ENCODE peak calls at places on chromosomes 5 and 9, in six cellular contexts. One of them, this sample, is unnamed.

GRCh38 chr9:33447404-33448158 is at the start of gene AQP3:
- DNase-seq in dorsolateral prefrontal cortex: peak; percentile 37
- DNase-seq in fibroblast of pulmonary artery: peak; percentile 24
- DNase-seq in stomach: peak; percentile 79
- DNase-seq in psoas muscle: peak; percentile 69
- DNase-seq in cardiac muscle cell: peak; percentile 83
- DNase-seq in this sample: peak; percentile 21

GRCh38 chr9:86175223-86175622 is 75.9 kb upstream of the GOLM1 start:
- DNase-seq in psoas muscle: no peak
- DNase-seq in dorsolateral prefrontal cortex: no peak
- DNase-seq in cardiac muscle cell: no peak
- DNase-seq in fibroblast of pulmonary artery: no peak
- DNase-seq in stomach: no peak
- DNase-seq in this sample: no peak

GRCh38 chr9:88775037-88775471 is 216.2 kb upstream of the S1PR3 start:
- DNase-seq in stomach: peak; percentile 44
- DNase-seq in fibroblast of pulmonary artery: peak; percentile 98
- DNase-seq in cardiac muscle cell: no peak
- DNase-seq in psoas muscle: no peak
- DNase-seq in dorsolateral prefrontal cortex: no peak
- DNase-seq in this sample: peak; percentile 89

GRCh38 chr9:94799578-94800264 is 73.2 kb downstream of the AOPEP start:
- DNase-seq in fibroblast of pulmonary artery: peak; percentile 77
- DNase-seq in cardiac muscle cell: no peak
- DNase-seq in psoas muscle: no peak
- DNase-seq in stomach: no peak
- DNase-seq in dorsolateral prefrontal cortex: no peak
- DNase-seq in this sample: peak; percentile 43

GRCh38 chr5:147169846-147170245 is 65.0 kb upstream of the STK32A start:
- DNase-seq in fibroblast of pulmonary artery: no peak
- DNase-seq in cardiac muscle cell: no peak
- DNase-seq in stomach: no peak
- DNase-seq in psoas muscle: no peak
- DNase-seq in dorsolateral prefrontal cortex: no peak
- DNase-seq in this sample: no peak

GRCh38 chr5:135944967-135945560 is 9.7 kb downstream of the LECT2 start:
- DNase-seq in cardiac muscle cell: peak; percentile 87
- DNase-seq in fibroblast of pulmonary artery: peak; percentile 93
- DNase-seq in stomach: no peak
- DNase-seq in dorsolateral prefrontal cortex: peak; percentile 26
- DNase-seq in psoas muscle: no peak
- DNase-seq in this sample: peak; percentile 89

GRCh38 chr5:169765176-169765575 is 128.1 kb downstream of the DOCK2 start:
- DNase-seq in fibroblast of pulmonary artery: no peak
- DNase-seq in cardiac muscle cell: peak; percentile 44
- DNase-seq in dorsolateral prefrontal cortex: no peak
- DNase-seq in stomach: no peak
- DNase-seq in psoas muscle: no peak
- DNase-seq in this sample: peak; percentile 73

GRCh38 chr5:117761190-117761589 is 1186.6 kb upstream of the SEMA6A start:
- DNase-seq in cardiac muscle cell: no peak
- DNase-seq in fibroblast of pulmonary artery: peak; percentile 3
- DNase-seq in dorsolateral prefrontal cortex: no peak
- DNase-seq in stomach: no peak
- DNase-seq in psoas muscle: no peak
- DNase-seq in this sample: no peak

GRCh38 chr9:12862596-12862995 is 87.8 kb downstream of the LURAP1L start:
- DNase-seq in psoas muscle: no peak
- DNase-seq in cardiac muscle cell: no peak
- DNase-seq in dorsolateral prefrontal cortex: no peak
- DNase-seq in fibroblast of pulmonary artery: no peak
- DNase-seq in stomach: no peak
- DNase-seq in this sample: peak; percentile 72

GRCh38 chr5:142360607-142361120 is 35.8 kb upstream of the SPRY4 start:
- DNase-seq in stomach: peak; percentile 37
- DNase-seq in fibroblast of pulmonary artery: peak; percentile 72
- DNase-seq in cardiac muscle cell: peak; percentile 38
- DNase-seq in psoas muscle: no peak
- DNase-seq in dorsolateral prefrontal cortex: no peak
- DNase-seq in this sample: peak; percentile 38

GRCh38 chr9:128383007-128383753 is 12.0 kb downstream of the URM1 start:
- DNase-seq in psoas muscle: no peak
- DNase-seq in dorsolateral prefrontal cortex: peak; percentile 56
- DNase-seq in cardiac muscle cell: no peak
- DNase-seq in stomach: no peak
- DNase-seq in fibroblast of pulmonary artery: no peak
- DNase-seq in this sample: no peak

GRCh38 chr9:114503009-114503408 is 2.3 kb downstream of the WHRN start:
- DNase-seq in fibroblast of pulmonary artery: no peak
- DNase-seq in stomach: peak; percentile 43
- DNase-seq in psoas muscle: no peak
- DNase-seq in dorsolateral prefrontal cortex: no peak
- DNase-seq in cardiac muscle cell: no peak
- DNase-seq in this sample: no peak

GRCh38 chr9:101176384-101176783 is 147.9 kb downstream of the PLPPR1 start:
- DNase-seq in cardiac muscle cell: no peak
- DNase-seq in fibroblast of pulmonary artery: no peak
- DNase-seq in stomach: no peak
- DNase-seq in psoas muscle: no peak
- DNase-seq in dorsolateral prefrontal cortex: no peak
- DNase-seq in this sample: no peak

GRCh38 chr5:115098041-115098702 is 71.5 kb downstream of the TRIM36 start:
- DNase-seq in psoas muscle: no peak
- DNase-seq in dorsolateral prefrontal cortex: no peak
- DNase-seq in stomach: no peak
- DNase-seq in fibroblast of pulmonary artery: peak; percentile 69
- DNase-seq in cardiac muscle cell: peak; percentile 53
- DNase-seq in this sample: peak; percentile 48

GRCh38 chr5:57834829-57835554 is 352.4 kb upstream of the ACTBL2 start:
- DNase-seq in dorsolateral prefrontal cortex: no peak
- DNase-seq in psoas muscle: no peak
- DNase-seq in stomach: no peak
- DNase-seq in cardiac muscle cell: peak; percentile 43
- DNase-seq in fibroblast of pulmonary artery: peak; percentile 49
- DNase-seq in this sample: no peak

GRCh38 chr5:17228833-17229291 is 11.4 kb downstream of the BASP1 start:
- DNase-seq in fibroblast of pulmonary artery: peak; percentile 73
- DNase-seq in stomach: no peak
- DNase-seq in dorsolateral prefrontal cortex: no peak
- DNase-seq in psoas muscle: no peak
- DNase-seq in cardiac muscle cell: no peak
- DNase-seq in this sample: peak; percentile 72

GRCh38 chr5:163735069-163735468 is 229.7 kb downstream of the MAT2B start:
- DNase-seq in psoas muscle: no peak
- DNase-seq in dorsolateral prefrontal cortex: no peak
- DNase-seq in fibroblast of pulmonary artery: no peak
- DNase-seq in cardiac muscle cell: no peak
- DNase-seq in stomach: no peak
- DNase-seq in this sample: no peak

GRCh38 chr5:114055318-114055788 is 306.5 kb upstream of the KCNN2 start:
- DNase-seq in cardiac muscle cell: peak; percentile 95
- DNase-seq in dorsolateral prefrontal cortex: peak; percentile 71
- DNase-seq in stomach: peak; percentile 46
- DNase-seq in fibroblast of pulmonary artery: peak; percentile 21
- DNase-seq in psoas muscle: peak; percentile 47
- DNase-seq in this sample: peak; percentile 3

GRCh38 chr9:80387828-80388227 is 816.1 kb downstream of the TLE4 start:
- DNase-seq in stomach: no peak
- DNase-seq in fibroblast of pulmonary artery: no peak
- DNase-seq in cardiac muscle cell: no peak
- DNase-seq in psoas muscle: no peak
- DNase-seq in dorsolateral prefrontal cortex: no peak
- DNase-seq in this sample: no peak

GRCh38 chr5:142426676-142427364 is 102.0 kb upstream of the SPRY4 start:
- DNase-seq in psoas muscle: no peak
- DNase-seq in cardiac muscle cell: no peak
- DNase-seq in dorsolateral prefrontal cortex: no peak
- DNase-seq in fibroblast of pulmonary artery: no peak
- DNase-seq in stomach: no peak
- DNase-seq in this sample: no peak

GRCh38 chr9:132806723-132807421 is 71.2 kb downstream of the AK8 start:
- DNase-seq in fibroblast of pulmonary artery: no peak
- DNase-seq in dorsolateral prefrontal cortex: no peak
- DNase-seq in cardiac muscle cell: peak; percentile 42
- DNase-seq in psoas muscle: no peak
- DNase-seq in stomach: no peak
- DNase-seq in this sample: peak; percentile 11

GRCh38 chr5:5424736-5425135 is 2.3 kb downstream of the ICE1 start:
- DNase-seq in dorsolateral prefrontal cortex: no peak
- DNase-seq in psoas muscle: no peak
- DNase-seq in stomach: no peak
- DNase-seq in cardiac muscle cell: no peak
- DNase-seq in fibroblast of pulmonary artery: peak; percentile 65
- DNase-seq in this sample: no peak

GRCh38 chr5:128770907-128771306 is 194.4 kb upstream of the SLC27A6 start:
- DNase-seq in psoas muscle: no peak
- DNase-seq in stomach: no peak
- DNase-seq in fibroblast of pulmonary artery: no peak
- DNase-seq in cardiac muscle cell: no peak
- DNase-seq in dorsolateral prefrontal cortex: no peak
- DNase-seq in this sample: no peak

GRCh38 chr5:159442210-159442850 is 112.0 kb upstream of the IL12B start:
- DNase-seq in stomach: no peak
- DNase-seq in dorsolateral prefrontal cortex: no peak
- DNase-seq in fibroblast of pulmonary artery: peak; percentile 7
- DNase-seq in psoas muscle: no peak
- DNase-seq in cardiac muscle cell: peak; percentile 25
- DNase-seq in this sample: no peak
- TF ChIP-seq CTCF in stomach: no peak
- TF ChIP-seq CTCF in dorsolateral prefrontal cortex: no peak
- TF ChIP-seq CTCF in fibroblast of pulmonary artery: no peak
- TF ChIP-seq CTCF in psoas muscle: no peak
- TF ChIP-seq CTCF in cardiac muscle cell: no peak
- TF ChIP-seq CTCF in this sample: no peak

GRCh38 chr5:67163863-67164595 is 32.6 kb downstream of the CD180 start:
- DNase-seq in psoas muscle: no peak
- DNase-seq in stomach: no peak
- DNase-seq in cardiac muscle cell: no peak
- DNase-seq in dorsolateral prefrontal cortex: no peak
- DNase-seq in fibroblast of pulmonary artery: no peak
- DNase-seq in this sample: no peak

GRCh38 chr5:67163231-67163756 is 33.3 kb downstream of the CD180 start:
- DNase-seq in cardiac muscle cell: no peak
- DNase-seq in dorsolateral prefrontal cortex: no peak
- DNase-seq in fibroblast of pulmonary artery: no peak
- DNase-seq in stomach: no peak
- DNase-seq in psoas muscle: no peak
- DNase-seq in this sample: no peak

GRCh38 chr5:67166460-67166871 is 30.1 kb downstream of the CD180 start:
- DNase-seq in cardiac muscle cell: no peak
- DNase-seq in dorsolateral prefrontal cortex: no peak
- DNase-seq in stomach: peak; percentile 63
- DNase-seq in fibroblast of pulmonary artery: no peak
- DNase-seq in psoas muscle: peak; percentile 66
- DNase-seq in this sample: no peak

GRCh38 chr5:67165524-67166459 is 30.8 kb downstream of the CD180 start:
- DNase-seq in fibroblast of pulmonary artery: peak; percentile 82
- DNase-seq in dorsolateral prefrontal cortex: peak; percentile 77
- DNase-seq in stomach: peak; percentile 89
- DNase-seq in psoas muscle: peak; percentile 86
- DNase-seq in cardiac muscle cell: peak; percentile 84
- DNase-seq in this sample: peak; percentile 77

GRCh38 chr5:67164856-67165523 is 31.6 kb downstream of the CD180 start:
- DNase-seq in cardiac muscle cell: no peak
- DNase-seq in fibroblast of pulmonary artery: no peak
- DNase-seq in dorsolateral prefrontal cortex: no peak
- DNase-seq in psoas muscle: no peak
- DNase-seq in stomach: no peak
- DNase-seq in this sample: no peak
- H3K4me3 ChIP-seq in cardiac muscle cell: no peak overlapping the region
- H3K4me3 ChIP-seq in fibroblast of pulmonary artery: no peak overlapping the region
- H3K4me3 ChIP-seq in dorsolateral prefrontal cortex: no peak overlapping the region
- H3K4me3 ChIP-seq in psoas muscle: no peak overlapping the region
- H3K4me3 ChIP-seq in stomach: no peak overlapping the region
- H3K4me3 ChIP-seq in this sample: no peak overlapping the region

DNA sequence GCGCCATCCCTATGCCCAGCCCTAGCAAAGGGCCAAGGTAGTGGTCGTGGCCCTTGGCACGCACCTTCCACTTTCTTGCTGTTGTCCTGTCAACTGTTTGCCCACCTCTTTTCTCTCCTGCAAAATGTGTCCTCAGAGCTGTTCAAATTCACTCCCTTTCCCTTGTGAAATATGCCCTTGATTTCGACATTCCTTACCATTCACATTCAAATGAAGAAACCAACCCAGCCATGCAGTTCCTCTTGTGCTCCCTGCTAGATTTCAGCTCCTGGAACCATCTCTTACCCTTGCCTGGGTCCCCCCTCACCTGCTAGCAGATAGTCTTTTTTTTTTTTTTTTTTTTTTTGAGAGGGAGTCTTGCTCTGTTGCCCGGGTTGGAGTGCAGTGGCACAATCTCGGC is 19.6 kb upstream of the HRH2 start:
- DNase-seq in stomach: no peak
- DNase-seq in psoas muscle: no peak
- DNase-seq in dorsolateral prefrontal cortex: no peak
- DNase-seq in fibroblast of pulmonary artery: no peak
- DNase-seq in cardiac muscle cell: no peak
- DNase-seq in this sample: no peak
- TF ChIP-seq CTCF in stomach: no peak
- TF ChIP-seq CTCF in psoas muscle: no peak
- TF ChIP-seq CTCF in dorsolateral prefrontal cortex: no peak
- TF ChIP-seq CTCF in fibroblast of pulmonary artery: no peak
- TF ChIP-seq CTCF in cardiac muscle cell: no peak
- TF ChIP-seq CTCF in this sample: no peak

GRCh38 chr5:159092288-159092687 is 7.4 kb downstream of the EBF1 start:
- DNase-seq in dorsolateral prefrontal cortex: no peak
- DNase-seq in fibroblast of pulmonary artery: no peak
- DNase-seq in stomach: no peak
- DNase-seq in cardiac muscle cell: no peak
- DNase-seq in psoas muscle: no peak
- DNase-seq in this sample: no peak
- H3K4me3 ChIP-seq in dorsolateral prefrontal cortex: no peak overlapping the region
- H3K4me3 ChIP-seq in fibroblast of pulmonary artery: no peak overlapping the region
- H3K4me3 ChIP-seq in stomach: no peak overlapping the region
- H3K4me3 ChIP-seq in cardiac muscle cell: no peak overlapping the region
- H3K4me3 ChIP-seq in psoas muscle: no peak overlapping the region
- H3K4me3 ChIP-seq in this sample: no peak overlapping the region

GRCh38 chr9:96450613-96451544 is 910 bp downstream of the HABP4 start:
- DNase-seq in fibroblast of pulmonary artery: peak; percentile 21
- DNase-seq in stomach: peak; percentile 32
- DNase-seq in cardiac muscle cell: peak; percentile 50
- DNase-seq in dorsolateral prefrontal cortex: peak; percentile 21
- DNase-seq in psoas muscle: peak; percentile 19
- DNase-seq in this sample: peak; percentile 23
- TF ChIP-seq CTCF in fibroblast of pulmonary artery: no peak
- TF ChIP-seq CTCF in stomach: no peak
- TF ChIP-seq CTCF in cardiac muscle cell: no peak
- TF ChIP-seq CTCF in dorsolateral prefrontal cortex: no peak
- TF ChIP-seq CTCF in psoas muscle: no peak
- TF ChIP-seq CTCF in this sample: no peak

DNA sequence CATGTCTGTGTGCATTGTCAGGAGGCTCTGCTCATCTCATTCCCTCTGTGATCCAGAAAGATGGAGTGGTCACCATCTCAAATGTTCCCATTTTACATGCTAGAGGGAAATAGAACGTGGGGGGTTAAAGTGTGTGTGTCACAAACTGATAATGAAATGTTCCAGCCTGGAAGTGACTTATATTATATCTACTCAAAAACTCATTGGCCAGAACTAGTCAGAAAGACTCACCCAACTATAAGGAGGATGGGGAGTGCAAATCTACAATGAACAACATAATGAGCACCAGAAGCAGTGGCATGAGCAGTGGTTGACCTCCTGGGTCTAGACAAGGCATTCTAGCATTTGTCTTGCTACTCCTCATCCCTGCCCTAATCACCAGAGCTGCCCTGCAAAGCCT is 81.0 kb downstream of the HTR4 start:
- DNase-seq in dorsolateral prefrontal cortex: no peak
- DNase-seq in stomach: no peak
- DNase-seq in fibroblast of pulmonary artery: no peak
- DNase-seq in psoas muscle: no peak
- DNase-seq in cardiac muscle cell: no peak
- DNase-seq in this sample: no peak
- H3K4me3 ChIP-seq in dorsolateral prefrontal cortex: no peak overlapping the region
- H3K4me3 ChIP-seq in stomach: no peak overlapping the region
- H3K4me3 ChIP-seq in fibroblast of pulmonary artery: no peak overlapping the region
- H3K4me3 ChIP-seq in psoas muscle: no peak overlapping the region
- H3K4me3 ChIP-seq in cardiac muscle cell: no peak overlapping the region
- H3K4me3 ChIP-seq in this sample: no peak overlapping the region